ENCODE peak calls at places on chromosomes 6 and 20, in ten cellular contexts. Y, W, S, E, Q, D, K, L, C and X are unnamed samples.

GRCh38 chr20:36885355-36885754 is 9.4 kb downstream of the TLDC2 start:
- DNase-seq in Y (no peak), S (no peak), D (no peak), W (no peak), C (no peak), E (no peak), L (peak; percentile 7), K (no peak), Q (no peak), X (no peak)

GRCh38 chr20:50122763-50123162 is 9.8 kb upstream of the UBE2V1 start:
- DNase-seq in E (no peak), C (no peak), L (no peak), K (no peak), W (no peak), Y (no peak), Q (no peak), S (no peak), D (no peak), X (no peak)

GRCh38 chr6:124743420-124743819 is 218.8 kb upstream of the RNF217 start:
- DNase-seq in S (no peak), D (no peak), Q (no peak), K (no peak), Y (no peak), L (no peak), C (no peak), E (no peak), W (no peak), X (no peak)

GRCh38 chr20:61726979-61727378 is 338.7 kb downstream of the TAF4 start:
- DNase-seq in C (no peak), Y (no peak), S (no peak), W (no peak), K (no peak), E (no peak), D (no peak), L (no peak), Q (no peak), X (no peak)

GRCh38 chr6:12354499-12354898 is 64.3 kb downstream of the EDN1 start:
- DNase-seq in D (no peak), Q (no peak), S (peak; percentile 86), E (peak; percentile 63), W (no peak), Y (no peak), C (no peak), K (peak; percentile 96), L (peak; percentile 88), X (peak; percentile 72)

GRCh38 chr6:158869604-158870417 is 50.6 kb upstream of the EZR start:
- DNase-seq in S (peak; percentile 90), D (peak; percentile 94), Y (peak; percentile 95), K (peak; percentile 96), E (peak; percentile 97), C (peak; percentile 98), L (peak; percentile 87), Q (peak; percentile 97), W (peak; percentile 18), X (peak; percentile 94)

GRCh38 chr6:105832358-105832757 is 253.8 kb upstream of the PRDM1 start:
- DNase-seq in K (no peak), D (no peak), W (no peak), L (no peak), C (no peak), E (no peak), S (no peak), Q (no peak), Y (no peak), X (no peak)

GRCh38 chr6:140463312-140463710 is 1088.9 kb upstream of the CITED2 start:
- DNase-seq in Q (no peak), D (no peak), S (no peak), C (no peak), Y (no peak), E (no peak), W (no peak), L (no peak), K (no peak), X (no peak)

GRCh38 chr6:130920969-130921368 is 93.8 kb downstream of the SMLR1 start:
- DNase-seq in L (no peak), D (no peak), E (no peak), W (no peak), Y (no peak), C (no peak), Q (no peak), K (no peak), S (no peak), X (no peak)

GRCh38 chr20:8443464-8444072 is 311.5 kb downstream of the PLCB1 start:
- DNase-seq in K (no peak), Y (no peak), S (no peak), D (no peak), E (no peak), Q (no peak), W (no peak), C (no peak), L (no peak), X (no peak)

GRCh38 chr20:4170621-4171537 is 155.5 kb upstream of the RNF24 start:
- DNase-seq in Q (no peak), S (peak; percentile 71), Y (no peak), D (no peak), W (no peak), L (peak; percentile 68), K (peak; percentile 6), E (no peak), C (no peak), X (no peak)

GRCh38 chr6:129233458-129234134 is 350.7 kb downstream of the LAMA2 start:
- DNase-seq in S (no peak), D (no peak), Y (no peak), Q (no peak), C (no peak), L (no peak), W (no peak), K (no peak), E (no peak), X (no peak)

GRCh38 chr6:38871745-38872568 is 156.8 kb downstream of the DNAH8 start:
- DNase-seq in C (peak; percentile 64), Y (peak; percentile 54), W (no peak), D (peak; percentile 8), E (peak; percentile 24), S (peak; percentile 67), K (peak; percentile 59), L (peak; percentile 61), Q (peak; percentile 31), X (peak; percentile 71)